ENCODE peak calls at places on chromosome 10, in four cellular contexts. N, J, I and B are unnamed samples.

GRCh38 chr10:124328514-124329220 is 90.1 kb downstream of the OAT start:
- DNase-seq in J (no peak), N (no peak), I (no peak), B (peak; percentile 58)

GRCh38 chr10:75525067-75525466 is 93.6 kb downstream of the LRMDA start:
- DNase-seq in I (no peak), N (peak; percentile 79), J (no peak), B (no peak)

GRCh38 chr10:49397036-49397999 is 1.4 kb upstream of the DRGX start:
- DNase-seq in I (no peak), J (no peak), N (no peak), B (no peak)

GRCh38 chr10:126562209-126562680 is 108.2 kb downstream of the C10orf90 start:
- DNase-seq in J (no peak), N (no peak), I (no peak), B (no peak)

GRCh38 chr10:93073539-93074136 is at the start of gene CYP26A1:
- DNase-seq in I (no peak), N (no peak), J (no peak), B (no peak)

GRCh38 chr10:19819419-19820033 is 3.3 kb downstream of the PLXDC2 start:
- DNase-seq in N (no peak), J (peak; percentile 19), I (no peak), B (peak; percentile 42)

GRCh38 chr10:47259521-47259920 is 40.5 kb upstream of the GDF10 start:
- DNase-seq in J (no peak), N (no peak), I (no peak), B (no peak)

GRCh38 chr10:47296111-47296894 is 3.7 kb upstream of the GDF10 start:
- DNase-seq in J (no peak), I (no peak), N (no peak), B (no peak)

GRCh38 chr10:121596668-121597503 is 1.4 kb downstream of the FGFR2 start:
- DNase-seq in I (no peak), N (no peak), J (no peak), B (no peak)

GRCh38 chr10:34716234-34716633 is 98.9 kb downstream of the PARD3 start:
- DNase-seq in I (no peak), J (no peak), N (no peak), B (no peak)

GRCh38 chr10:78053201-78053868 is 19.7 kb downstream of the RPS24 start:
- DNase-seq in N (no peak), I (peak; percentile 41), J (no peak), B (peak; percentile 79)

GRCh38 chr10:4111593-4111992 is 326.6 kb upstream of the KLF6 start:
- DNase-seq in N (no peak), J (no peak), I (no peak), B (no peak)

GRCh38 chr10:68876246-68876918 is 24.7 kb upstream of the DDX50 start:
- DNase-seq in J (no peak), N (no peak), I (no peak), B (no peak)